ENCODE peak calls at places on chromosome 5, in five cellular contexts. J is fibroblast of lung, P is PC-3, B is endothelial cell, X is tibial nerve. A is an unnamed sample.

GRCh38 chr5:82365744-82366228 is 87.6 kb upstream of the RPS23 start:
- DNase-seq in J (peak; percentile 89), X (no peak), P (peak; percentile 94), B (no peak), A (no peak)

GRCh38 chr5:170114271-170114670 is 8.6 kb downstream of the FOXI1 start:
- DNase-seq in J (no peak), B (no peak), P (no peak), X (no peak), A (no peak)

GRCh38 chr5:58056546-58056945 is 403.3 kb downstream of the PLK2 start:
- DNase-seq in P (peak; percentile 41), J (peak; percentile 55), B (no peak), X (no peak), A (no peak)

GRCh38 chr5:172494630-172495505 is 40.5 kb upstream of the SH3PXD2B start:
- DNase-seq in J (no peak), X (no peak), P (no peak), B (no peak), A (no peak)

GRCh38 chr5:159463590-159464321 is 133.5 kb upstream of the IL12B start:
- DNase-seq in X (no peak), B (no peak), P (peak; percentile 71), J (no peak), A (no peak)

GRCh38 chr5:158648631-158649030 is 451.1 kb downstream of the EBF1 start:
- DNase-seq in X (no peak), P (no peak), B (no peak), J (no peak), A (no peak)

GRCh38 chr5:88694087-88694703 is 188.8 kb downstream of the MEF2C start:
- DNase-seq in X (no peak), J (no peak), B (no peak), P (no peak), A (no peak)

GRCh38 chr5:9820696-9821449 is 190.7 kb upstream of the TAS2R1 start:
- DNase-seq in P (peak; percentile 14), B (no peak), X (no peak), J (peak; percentile 5), A (no peak)

GRCh38 chr5:91137647-91138046 is 245.5 kb downstream of the ARRDC3 start:
- DNase-seq in B (no peak), X (no peak), P (no peak), J (no peak), A (no peak)

GRCh38 chr5:168121138-168121494 is 170.3 kb upstream of the WWC1 start:
- DNase-seq in X (no peak), J (no peak), B (no peak), P (no peak), A (no peak)

GRCh38 chr5:72556351-72557146 is 49.3 kb upstream of the ZNF366 start:
- DNase-seq in X (peak; percentile 25), J (peak; percentile 74), B (peak; percentile 74), P (peak; percentile 60), A (peak; percentile 83)

GRCh38 chr5:135387629-135387960 is 11.4 kb downstream of the MACROH2A1 start:
- DNase-seq in P (no peak), B (no peak), X (no peak), J (no peak), A (no peak)

GRCh38 chr5:33565304-33565703 is 124.5 kb downstream of the TARS1 start:
- DNase-seq in P (no peak), J (peak; percentile 44), B (no peak), X (no peak), A (no peak)

GRCh38 chr5:173232499-173233346 is 2.3 kb downstream of the NKX2-5 start:
- DNase-seq in J (no peak), X (no peak), B (peak; percentile 43), P (no peak), A (peak; percentile 50)

GRCh38 chr5:35777358-35778087 is 79.2 kb upstream of the IL7R start:
- DNase-seq in B (peak; percentile 72), J (peak; percentile 91), X (peak; percentile 88), P (peak; percentile 84), A (peak; percentile 66)

GRCh38 chr5:32069396-32069795 is 104.7 kb downstream of the GOLPH3 start:
- DNase-seq in J (no peak), P (no peak), B (no peak), X (no peak), A (no peak)

GRCh38 chr5:171858303-171858702 is 72.7 kb downstream of the SMIM23 start:
- DNase-seq in B (no peak), X (no peak), J (no peak), P (peak; percentile 49), A (no peak)

GRCh38 chr5:37665889-37666288 is 174.0 kb downstream of the GDNF start:
- DNase-seq in J (peak; percentile 18), X (no peak), B (peak; percentile 18), P (no peak), A (no peak)

GRCh38 chr5:17258429-17258828 is 41.0 kb downstream of the BASP1 start:
- DNase-seq in J (peak; percentile 38), B (no peak), X (no peak), P (peak; percentile 98), A (no peak)

GRCh38 chr5:127031863-127032232 is 1.5 kb upstream of the MARCHF3 start:
- DNase-seq in B (no peak), X (no peak), P (no peak), J (no peak), A (no peak)

GRCh38 chr5:90878081-90878480 is 319.5 kb downstream of the ADGRV1 start:
- DNase-seq in J (peak; percentile 82), P (no peak), B (no peak), X (no peak), A (no peak)

GRCh38 chr5:124644582-124644981 is 101.9 kb downstream of the ZNF608 start:
- DNase-seq in J (no peak), P (no peak), B (no peak), X (no peak), A (no peak)

GRCh38 chr5:134345996-134346395 is 21.0 kb downstream of the CDKL3 start:
- DNase-seq in B (no peak), P (peak; percentile 71), J (no peak), X (no peak), A (no peak)

GRCh38 chr5:125190232-125191051 is 444.0 kb upstream of the ZNF608 start:
- DNase-seq in X (no peak), J (no peak), P (peak; percentile 49), B (no peak), A (no peak)

GRCh38 chr5:126686451-126687126 is 85.8 kb downstream of the PHAX start:
- DNase-seq in B (no peak), X (no peak), J (no peak), P (no peak), A (no peak)

DNA sequence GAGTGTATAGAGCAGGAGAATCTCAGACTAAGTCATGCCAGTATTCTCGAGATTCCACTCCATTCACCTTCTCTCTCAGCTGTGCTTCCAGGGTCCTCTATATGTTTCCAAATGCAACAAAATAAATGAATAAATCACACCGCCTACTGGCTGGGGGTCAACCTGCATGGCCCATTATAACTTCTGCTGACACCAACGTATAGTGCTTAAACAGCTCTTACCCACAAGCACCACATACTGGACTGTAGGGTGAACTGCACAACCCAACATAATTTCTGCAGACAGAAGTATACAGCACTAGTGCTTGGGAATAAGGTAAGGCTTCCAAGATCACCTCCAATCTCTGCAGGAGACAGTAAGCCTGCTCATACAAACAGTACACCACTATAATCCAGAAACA is 33.1 kb upstream of the HTR4 start:
- DNase-seq in J (peak; percentile 15), X (no peak), P (peak; percentile 93), B (peak; percentile 23), A (peak; percentile 15)
- TF ChIP-seq CTCF in J (peak; percentile 35), X (no peak), P (peak; percentile 99), B (peak; percentile 63), A (peak; percentile 64)

GRCh38 chr5:122333564-122333963 is 21.5 kb downstream of the SNCAIP start:
- DNase-seq in P (no peak), X (no peak), J (peak; percentile 39), B (no peak), A (no peak)

GRCh38 chr5:122327110-122327509 is 15.1 kb downstream of the SNCAIP start:
- DNase-seq in B (no peak), P (no peak), J (no peak), X (no peak), A (no peak)

GRCh38 chr5:122332589-122333555 is 20.8 kb downstream of the SNCAIP start:
- DNase-seq in P (no peak), J (peak; percentile 36), X (no peak), B (no peak), A (no peak)

DNA sequence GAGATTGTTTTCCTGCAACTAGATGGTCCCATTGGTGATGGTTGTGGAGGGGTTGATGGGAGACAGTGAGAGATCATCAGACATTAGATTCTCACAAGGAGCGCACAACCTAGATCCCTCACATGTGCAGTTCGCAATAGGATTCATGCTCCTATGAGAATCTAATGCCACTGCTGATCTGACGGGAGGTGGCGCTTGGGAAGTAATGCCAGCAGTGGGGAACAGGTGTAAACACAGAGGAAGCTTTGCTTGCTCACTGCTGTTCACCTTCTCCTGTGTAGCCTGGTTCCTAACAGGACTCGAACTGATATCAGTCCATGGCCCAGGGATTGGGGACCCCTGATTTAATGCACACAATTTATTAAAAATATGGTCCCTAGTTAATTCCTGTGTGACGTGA is 18.8 kb downstream of the SNCAIP start:
- DNase-seq in B (no peak), P (no peak), J (no peak), X (no peak), A (no peak)
- TF ChIP-seq CTCF in B (no peak), P (no peak), J (no peak), X (no peak), A (no peak)

GRCh38 chr5:142652563-142652962 is 33.3 kb downstream of the FGF1 start:
- DNase-seq in J (no peak), B (no peak), X (no peak), P (no peak), A (no peak)

GRCh38 chr5:142653321-142653720 is 32.6 kb downstream of the FGF1 start:
- DNase-seq in P (no peak), X (no peak), J (no peak), B (no peak), A (no peak)

GRCh38 chr5:142655339-142656267 is 30.3 kb downstream of the FGF1 start:
- DNase-seq in B (peak; percentile 93), J (peak; percentile 84), P (peak; percentile 77), X (peak; percentile 94), A (peak; percentile 90)

GRCh38 chr5:142657446-142657845 is 28.4 kb downstream of the FGF1 start:
- DNase-seq in X (no peak), J (no peak), B (no peak), P (no peak), A (no peak)

DNA sequence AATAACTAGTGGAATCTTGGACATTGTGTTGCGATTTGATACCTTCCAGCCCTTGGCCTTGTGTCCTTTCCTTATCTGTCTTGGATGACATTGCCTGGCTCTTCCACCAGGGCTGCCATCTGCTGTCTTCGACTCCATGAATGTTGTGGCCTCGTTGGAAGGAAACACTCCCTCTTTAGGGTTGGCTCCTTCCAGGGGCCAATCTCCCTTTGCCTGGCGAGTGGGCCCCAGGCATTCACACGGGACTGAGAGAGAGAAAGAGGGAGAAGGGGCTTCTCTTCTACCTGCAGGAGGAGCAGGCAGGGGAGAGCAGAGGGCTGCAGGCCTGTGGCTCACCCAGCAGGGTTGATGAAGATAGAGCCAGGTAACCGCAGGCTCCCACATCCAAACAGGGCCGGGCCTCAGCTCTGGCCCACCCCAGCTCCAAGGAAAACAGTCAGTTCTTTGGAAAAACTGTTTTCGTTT is 31.3 kb downstream of the FGF1 start:
- DNase-seq in X (no peak), B (no peak), P (peak; percentile 7), J (no peak), A (no peak)
- TF ChIP-seq CTCF in X (no peak), B (peak; percentile 29), P (peak; percentile 23), J (peak; percentile 12), A (no peak)

DNA sequence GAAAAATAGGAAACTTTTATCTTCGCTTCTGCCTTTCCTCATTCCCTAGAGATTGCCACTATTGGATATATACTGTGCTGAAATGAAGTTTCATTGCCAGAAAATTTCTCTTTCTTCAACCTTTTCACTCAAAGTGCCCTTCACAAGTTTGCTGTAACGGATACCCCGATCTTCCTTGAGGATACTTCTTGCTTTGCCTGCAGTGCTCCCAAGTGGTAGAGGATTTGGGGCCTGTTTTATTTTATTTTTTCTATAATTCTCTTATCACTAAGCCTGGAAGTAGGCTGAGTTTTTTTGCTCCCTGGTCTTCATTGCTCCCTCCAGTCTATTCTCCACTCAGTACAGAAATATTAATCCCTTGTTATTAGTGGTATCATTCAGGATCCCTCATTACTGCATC is 481.4 kb upstream of the CDH18 start:
- DNase-seq in J (no peak), P (no peak), X (no peak), B (no peak), A (no peak)
- TF ChIP-seq CTCF in J (no peak), P (no peak), X (no peak), B (no peak), A (no peak)

A was measured in glutamatergic neuron.